ENCODE peak calls at places on chromosomes 4 and X, in four cellular contexts. V is stimulated activated CD8-positive, alpha-beta memory T cell treated with anti-CD3 and anti-CD28 coated beads, Interleukin-15, amount 100 ng/mL, for 1 hour; U is psoas muscle; M is GDM1. C is an unnamed sample.
A peak's percentile ranks its signal among the peaks of the same experiment; 100 is the strongest.

GRCh38 chrX:19647731-19648588 is 132.7 kb upstream of the MAP3K15 start:
- DNase-seq in V (no peak), U (no peak), M (no peak), C (no peak)

GRCh38 chr4:186657766-186658165 is 65.9 kb downstream of the FAT1 start:
- DNase-seq in V (no peak), M (no peak), U (no peak), C (peak; percentile 56)

GRCh38 chrX:18252644-18253359 is 32.1 kb upstream of the BEND2 start:
- DNase-seq in U (no peak), V (no peak), M (no peak), C (no peak)

GRCh38 chr4:107618656-107619055 is 101.4 kb downstream of the PAPSS1 start:
- DNase-seq in U (no peak), M (no peak), V (no peak), C (no peak)

GRCh38 chr4:81452452-81453011 is 19.2 kb downstream of the RASGEF1B start:
- DNase-seq in U (no peak), V (no peak), M (no peak), C (no peak)

GRCh38 chr4:1195109-1195671 is 22.8 kb upstream of the SPON2 start:
- DNase-seq in U (no peak), V (no peak), M (no peak), C (no peak)

GRCh38 chr4:3813151-3813905 is 47.1 kb downstream of the ADRA2C start:
- DNase-seq in M (no peak), U (no peak), V (no peak), C (no peak)

GRCh38 chr4:52574036-52574435 is 85.1 kb downstream of the USP46 start:
- DNase-seq in M (no peak), U (no peak), V (no peak), C (no peak)

GRCh38 chr4:110636677-110637407 is 14.0 kb upstream of the PITX2 start:
- DNase-seq in V (no peak), U (peak; percentile 78), M (no peak), C (no peak)

GRCh38 chr4:143554728-143555597 is 41.5 kb downstream of the SMARCA5 start:
- DNase-seq in V (no peak), U (no peak), M (no peak), C (no peak)

GRCh38 chr4:130675262-130675661 is 1579.3 kb downstream of the C4orf33 start:
- DNase-seq in M (no peak), U (no peak), V (no peak), C (no peak)

GRCh38 chr4:17165256-17165655 is 266.8 kb upstream of the LDB2 start:
- DNase-seq in M (no peak), V (no peak), U (no peak), C (no peak)

GRCh38 chrX:48003367-48003757 is 427 bp downstream of the ZNF182 start:
- DNase-seq in V (no peak), M (no peak), U (no peak), C (no peak)

GRCh38 chr4:156298230-156298629 is 344.6 kb upstream of the CTSO start:
- DNase-seq in M (no peak), V (no peak), U (no peak), C (no peak)

GRCh38 chrX:134865730-134866129 is 125.1 kb upstream of the SMIM10 start:
- DNase-seq in U (no peak), V (no peak), M (no peak), C (no peak)

C was measured in testis.